ENCODE peak calls at places on chromosomes 16 and 17, in five cellular contexts. C, X, W, O and D are unnamed samples.

GRCh38 chr17:34981538-34982241 is 1.4 kb downstream of the LIG3 start:
- DNase-seq in W (peak; percentile 54), O (peak; percentile 17), X (no peak), C (no peak), D (peak; percentile 28)

GRCh38 chr17:77581480-77581879 is 377.0 kb upstream of the TNRC6C start:
- DNase-seq in O (no peak), X (no peak), C (no peak), W (peak; percentile 47), D (peak; percentile 31)

GRCh38 chr17:80829166-80829813 is 162.4 kb upstream of the CHMP6 start:
- DNase-seq in C (no peak), X (no peak), W (no peak), O (no peak), D (no peak)

GRCh38 chr16:10964891-10965326 is 20.5 kb downstream of the CLEC16A start:
- DNase-seq in W (no peak), O (no peak), X (no peak), C (peak; percentile 73), D (no peak)

GRCh38 chr17:65409381-65409780 is 152.1 kb downstream of the AXIN2 start:
- DNase-seq in O (no peak), C (no peak), X (no peak), W (peak; percentile 36), D (no peak)

GRCh38 chr17:74918906-74919305 is 4.1 kb downstream of the USH1G start:
- DNase-seq in C (no peak), O (no peak), X (no peak), W (no peak), D (no peak)

GRCh38 chr17:72516772-72517399 is 396.1 kb downstream of the SOX9 start:
- DNase-seq in W (no peak), C (no peak), X (peak; percentile 49), O (no peak), D (peak; percentile 16)

GRCh38 chr16:4372578-4373355 is 1.1 kb downstream of the VASN start:
- DNase-seq in C (no peak), X (no peak), O (no peak), W (peak; percentile 50), D (no peak)

GRCh38 chr16:82867425-82867824 is 240.7 kb downstream of the CDH13 start:
- DNase-seq in O (no peak), X (no peak), C (no peak), W (no peak), D (peak; percentile 26)

GRCh38 chr17:6070280-6070894 is at the start of gene WSCD1:
- DNase-seq in O (peak; percentile 80), W (peak; percentile 76), X (no peak), C (no peak), D (no peak)

GRCh38 chr17:43175213-43176118 is 4.5 kb downstream of the NBR1 start:
- DNase-seq in W (peak; percentile 73), O (no peak), X (no peak), C (no peak), D (peak; percentile 88)
- H3K4me3 ChIP-seq in W (peak overlapping the region; percentile 65), O (no peak overlapping the region), X (no peak overlapping the region), C (no peak overlapping the region), D (no peak overlapping the region)

DNA sequence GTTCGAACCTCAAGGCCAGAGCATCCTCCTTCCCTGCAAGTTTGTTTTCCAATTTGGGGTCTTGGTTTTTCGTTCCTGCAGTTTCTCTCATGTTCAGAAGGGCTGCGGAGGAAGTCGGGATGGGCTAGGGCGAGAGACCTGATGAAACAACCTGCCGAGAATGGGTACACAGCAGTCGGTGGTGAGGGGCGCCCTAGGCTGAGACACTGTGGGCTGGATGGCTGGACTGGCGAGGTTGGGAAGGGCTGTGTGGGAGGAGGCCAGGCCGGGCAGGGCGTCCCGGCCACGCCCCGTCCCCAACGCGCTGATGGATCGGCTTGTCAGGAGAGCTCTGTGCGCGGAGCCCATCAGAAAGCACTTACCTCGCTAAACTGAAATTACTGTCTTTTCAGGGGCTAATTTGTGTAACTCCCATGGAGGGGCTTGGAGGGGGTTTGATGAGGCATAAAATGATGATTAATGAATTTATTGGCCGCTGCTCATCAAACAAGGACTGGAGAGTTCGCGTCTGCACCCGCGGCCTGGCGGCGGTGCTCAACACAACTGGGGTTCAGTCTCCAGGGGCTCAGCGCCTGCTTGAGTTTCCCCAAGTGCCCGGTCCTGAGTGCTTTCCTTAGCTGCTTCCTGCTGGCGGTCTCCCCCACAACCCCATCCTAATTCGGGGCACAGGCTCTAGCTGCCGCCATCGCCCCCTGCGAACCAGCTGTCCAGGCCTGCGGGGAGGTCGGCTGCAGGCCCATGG is 9.0 kb downstream of the IRX5 start:
- DNase-seq in C (no peak), W (no peak), O (no peak), X (no peak), D (no peak)
- H3K4me3 ChIP-seq in C (no peak overlapping the region), W (no peak overlapping the region), O (no peak overlapping the region), X (no peak overlapping the region), D (no peak overlapping the region)

DNA sequence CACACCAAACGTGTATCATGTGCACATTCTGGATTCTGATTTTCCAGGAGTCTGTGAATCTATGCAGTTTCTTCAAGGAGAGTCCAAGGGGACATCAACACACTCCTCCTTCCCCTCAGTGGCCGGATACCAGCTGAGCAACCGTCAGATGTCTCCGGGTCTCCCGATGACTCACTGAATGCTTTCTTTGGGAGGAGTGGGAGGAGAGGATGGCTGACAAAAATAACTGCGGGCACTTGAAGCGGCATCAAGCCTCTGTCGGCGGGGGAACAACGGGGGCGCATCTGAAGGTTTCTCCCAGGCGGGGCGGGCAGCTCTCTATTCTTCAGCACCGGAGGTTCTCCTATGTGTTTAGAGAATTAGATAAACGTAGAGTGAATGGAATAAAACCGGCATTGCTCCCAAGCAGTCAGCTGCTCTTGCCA is 24.6 kb upstream of the LRRC75A start:
- DNase-seq in W (peak; percentile 83), X (no peak), O (peak; percentile 64), C (no peak), D (peak; percentile 64)
- H3K4me3 ChIP-seq in W (peak overlapping the region; percentile 73), X (no peak overlapping the region), O (no peak overlapping the region), C (no peak overlapping the region), D (peak overlapping the region; percentile 26)

GRCh38 chr16:89027281-89027680 is 50.3 kb upstream of the CBFA2T3 start:
- DNase-seq in W (no peak), C (no peak), X (no peak), O (no peak), D (no peak)
- H3K4me3 ChIP-seq in W (no peak overlapping the region), C (no peak overlapping the region), X (no peak overlapping the region), O (no peak overlapping the region), D (no peak overlapping the region)

GRCh38 chr16:46748775-46749705 is 896 bp upstream of the MYLK3 start:
- DNase-seq in O (peak; percentile 92), W (no peak), C (no peak), X (no peak), D (no peak)

GRCh38 chr16:46747777-46748651 is at the start of gene MYLK3:
- DNase-seq in X (no peak), W (peak; percentile 14), C (no peak), O (peak; percentile 95), D (no peak)

GRCh38 chr16:46746821-46747776 is 1.0 kb downstream of the MYLK3 start:
- DNase-seq in O (peak; percentile 92), C (no peak), W (peak; percentile 10), X (no peak), D (no peak)

GRCh38 chr16:46743232-46743719 is 4.9 kb downstream of the MYLK3 start:
- DNase-seq in C (no peak), X (no peak), W (no peak), O (peak; percentile 33), D (peak; percentile 29)

DNA sequence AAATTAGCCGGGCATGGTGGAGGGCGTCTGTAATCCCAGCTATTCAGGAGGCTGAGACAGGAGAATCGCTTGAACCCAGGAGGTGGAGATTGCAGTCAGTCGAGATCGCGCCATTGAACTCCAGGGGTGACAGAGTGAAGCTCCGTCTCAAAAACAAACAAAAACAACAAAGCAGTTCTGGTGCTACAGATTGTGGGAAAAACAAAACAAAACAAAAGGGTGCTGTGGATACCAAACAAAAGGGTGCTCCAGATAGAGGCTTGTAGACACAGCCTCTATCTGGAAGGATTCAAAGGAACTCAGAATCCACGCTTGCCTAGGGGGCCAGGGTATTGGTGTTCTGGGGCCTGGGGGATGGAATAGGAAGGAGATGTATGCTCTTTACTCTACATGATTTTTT is 2.5 kb downstream of the MYLK3 start:
- DNase-seq in W (no peak), O (no peak), X (no peak), C (no peak), D (no peak)
- H3K4me3 ChIP-seq in W (no peak overlapping the region), O (no peak overlapping the region), X (no peak overlapping the region), C (no peak overlapping the region), D (no peak overlapping the region)

GRCh38 chr16:85638695-85639409 is 25.7 kb downstream of the GSE1 start:
- DNase-seq in W (no peak), X (no peak), O (no peak), C (no peak), D (no peak)
- H3K4me3 ChIP-seq in W (no peak overlapping the region), X (no peak overlapping the region), O (no peak overlapping the region), C (no peak overlapping the region), D (no peak overlapping the region)

GRCh38 chr16:69166221-69166833 is 20.6 kb upstream of the SNTB2 start:
- DNase-seq in C (peak; percentile 56), X (no peak), O (peak; percentile 58), W (peak; percentile 41), D (peak; percentile 39)
- H3K4me3 ChIP-seq in C (no peak overlapping the region), X (no peak overlapping the region), O (no peak overlapping the region), W (no peak overlapping the region), D (no peak overlapping the region)

GRCh38 chr16:68382296-68382718 is 66.0 kb downstream of the SMPD3 start:
- DNase-seq in O (no peak), X (no peak), W (no peak), C (peak; percentile 41), D (no peak)
- H3K4me3 ChIP-seq in O (no peak overlapping the region), X (no peak overlapping the region), W (no peak overlapping the region), C (no peak overlapping the region), D (no peak overlapping the region)

DNA sequence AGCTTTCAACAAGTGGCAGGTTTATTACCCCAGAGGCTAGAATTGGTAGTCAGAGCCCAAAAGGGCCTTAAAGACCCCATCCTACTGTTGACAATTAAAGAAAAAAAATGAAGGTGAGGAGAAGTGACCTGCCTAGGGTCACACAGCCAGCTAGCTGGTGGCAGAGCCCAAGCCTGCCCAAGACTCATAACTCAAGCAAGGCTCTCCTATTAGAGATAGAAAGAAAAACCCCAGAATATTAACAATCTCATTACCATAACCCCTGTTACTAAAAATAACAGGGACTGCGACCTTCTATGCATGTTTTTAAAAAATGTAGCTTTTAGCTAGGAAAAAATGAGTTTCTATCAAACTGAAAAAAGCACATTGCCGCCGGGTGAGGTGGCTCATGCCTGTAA is 14.0 kb downstream of the HSPB9 start:
- DNase-seq in O (no peak), C (no peak), W (no peak), X (no peak), D (no peak)
- H3K4me3 ChIP-seq in O (no peak overlapping the region), C (no peak overlapping the region), W (no peak overlapping the region), X (no peak overlapping the region), D (no peak overlapping the region)

GRCh38 chr16:69916445-69916844 is 34.7 kb upstream of the CLEC18A start:
- DNase-seq in C (no peak), W (no peak), X (no peak), O (no peak), D (no peak)

GRCh38 chr16:69917311-69917710 is 33.8 kb upstream of the CLEC18A start:
- DNase-seq in X (no peak), O (no peak), C (no peak), W (no peak), D (no peak)

GRCh38 chr16:69918241-69918640 is 32.9 kb upstream of the CLEC18A start:
- DNase-seq in C (no peak), O (no peak), W (no peak), X (no peak), D (no peak)

GRCh38 chr16:69921125-69921524 is 30.0 kb upstream of the CLEC18A start:
- DNase-seq in X (no peak), O (no peak), C (no peak), W (no peak), D (peak; percentile 39)

GRCh38 chr16:69917739-69918138 is 33.4 kb upstream of the CLEC18A start:
- DNase-seq in C (no peak), O (no peak), X (peak; percentile 90), W (peak; percentile 89), D (peak; percentile 99)
- H3K4me3 ChIP-seq in C (no peak overlapping the region), O (no peak overlapping the region), X (peak overlapping the region; percentile 15), W (peak overlapping the region; percentile 74), D (peak overlapping the region; percentile 52)